ENCODE peak calls at places on chromosomes 1 and 21, in five cellular contexts. J is tibial artery; Y is stimulated activated CD8-positive, alpha-beta memory T cell treated with anti-CD3 and anti-CD28 coated beads, Interleukin-12 subunit alpha, Interleukin-12 subunit beta, amount 100 ng/mL, for 1 hour; S is fibroblast of mammary gland; L is PC-9. C is an unnamed sample.
A peak's percentile ranks its signal among the peaks of the same experiment; 100 is the strongest.

GRCh38 chr1:178126790-178127189 is 32.9 kb downstream of the RASAL2 start:
- DNase-seq in J (no peak), Y (no peak), S (peak; percentile 98), L (peak; percentile 55), C (peak; percentile 37)

GRCh38 chr1:2251786-2252185 is 23.7 kb downstream of the SKI start:
- DNase-seq in J (peak; percentile 72), Y (no peak), S (no peak), L (no peak), C (no peak)

GRCh38 chr1:31239653-31240241 is at the start of gene NKAIN1:
- DNase-seq in J (no peak), Y (no peak), S (peak; percentile 14), L (peak; percentile 29), C (no peak)

GRCh38 chr1:72567511-72567910 is 285.2 kb upstream of the NEGR1 start:
- DNase-seq in J (no peak), Y (no peak), S (peak; percentile 23), L (no peak), C (no peak)

GRCh38 chr1:52139817-52140540 is 1.9 kb upstream of the ZFYVE9 start:
- DNase-seq in J (no peak), Y (no peak), S (peak; percentile 96), L (no peak), C (no peak)

GRCh38 chr1:31548518-31548898 is 27.8 kb upstream of the TINAGL1 start:
- DNase-seq in J (no peak), Y (no peak), S (peak; percentile 59), L (no peak), C (no peak)

GRCh38 chr1:231091853-231092301 is 51.8 kb upstream of the FAM89A start:
- DNase-seq in J (no peak), Y (peak; percentile 8), S (peak; percentile 27), L (no peak), C (no peak)

GRCh38 chr1:17857109-17857499 is 102.0 kb downstream of the ACTL8 start:
- DNase-seq in J (no peak), Y (no peak), S (no peak), L (no peak), C (no peak)

GRCh38 chr1:110341146-110341871 is 2.1 kb downstream of the RBM15 start:
- DNase-seq in J (no peak), Y (no peak), S (peak; percentile 83), L (no peak), C (peak; percentile 31)

GRCh38 chr1:227131193-227131592 is 187.1 kb downstream of the CDC42BPA start:
- DNase-seq in J (no peak), Y (no peak), S (peak; percentile 56), L (no peak), C (no peak)

GRCh38 chr1:183996396-183996795 is 41.1 kb downstream of the COLGALT2 start:
- DNase-seq in J (no peak), Y (no peak), S (no peak), L (no peak), C (no peak)

GRCh38 chr1:245380790-245381535 is 226.2 kb downstream of the KIF26B start:
- DNase-seq in J (no peak), Y (no peak), S (no peak), L (no peak), C (no peak)

GRCh38 chr1:52186449-52186848 is 44.6 kb downstream of the ZFYVE9 start:
- DNase-seq in J (no peak), Y (no peak), S (peak; percentile 13), L (no peak), C (no peak)

GRCh38 chr1:39688706-39689105 is 2.5 kb downstream of the HPCAL4 start:
- DNase-seq in J (no peak), Y (no peak), S (no peak), L (no peak), C (no peak)

GRCh38 chr1:10649484-10650201 is 146.8 kb downstream of the CASZ1 start:
- DNase-seq in J (no peak), Y (no peak), S (no peak), L (no peak), C (no peak)

GRCh38 chr1:185864331-185864730 is 130.1 kb downstream of the HMCN1 start:
- DNase-seq in J (no peak), Y (no peak), S (peak; percentile 51), L (no peak), C (no peak)

GRCh38 chr1:15178571-15179484 is 25.3 kb downstream of the TMEM51 start:
- DNase-seq in J (no peak), Y (no peak), S (peak; percentile 97), L (peak; percentile 61), C (peak; percentile 73)

GRCh38 chr1:12617511-12617900 is 504 bp downstream of the DHRS3 start:
- DNase-seq in J (no peak), Y (no peak), S (no peak), L (no peak), C (no peak)

GRCh38 chr1:29379438-29380073 is 143.2 kb downstream of the PTPRU start:
- DNase-seq in J (no peak), Y (no peak), S (peak; percentile 73), L (peak; percentile 18), C (no peak)

GRCh38 chr21:15701845-15702244 is 27.9 kb upstream of the USP25 start:
- DNase-seq in J (no peak), Y (no peak), S (no peak), L (no peak), C (no peak)

GRCh38 chr1:173865468-173866164 is 2.2 kb downstream of the GAS5 start:
- DNase-seq in J (no peak), Y (no peak), S (no peak), L (no peak), C (no peak)

GRCh38 chr1:51433972-51434510 is 85.0 kb downstream of the EPS15 start:
- DNase-seq in J (no peak), Y (no peak), S (no peak), L (no peak), C (no peak)

GRCh38 chr1:156608036-156608674 is 6.9 kb upstream of the GPATCH4 start:
- DNase-seq in J (no peak), Y (no peak), S (peak; percentile 76), L (peak; percentile 43), C (no peak)

GRCh38 chr1:3495776-3496745 is 41.6 kb downstream of the ARHGEF16 start:
- DNase-seq in J (no peak), Y (no peak), S (no peak), L (no peak), C (peak; percentile 36)

GRCh38 chr1:109228167-109228566 is 14.4 kb downstream of the SARS1 start:
- DNase-seq in J (no peak), Y (no peak), S (no peak), L (no peak), C (no peak)

GRCh38 chr1:2358651-2359640 is 32.4 kb downstream of the MORN1 start:
- DNase-seq in J (peak; percentile 59), Y (no peak), S (no peak), L (no peak), C (no peak)

C was measured in T1000.